ENCODE peak calls at places on chromosomes 2 and 18, in four cellular contexts. B is Peyer's patch, P is IMR-90, W is gastrocnemius medialis. F is an unnamed sample.

GRCh38 chr18:7789853-7790552 is 222.9 kb downstream of the PTPRM start:
- DNase-seq in P (peak; percentile 55), B (no peak), W (no peak), F (no peak)

GRCh38 chr2:20050712-20051517 is 513 bp downstream of the LAPTM4A start:
- DNase-seq in W (peak; percentile 45), B (peak; percentile 41), P (peak; percentile 65), F (peak; percentile 53)

GRCh38 chr18:80009661-80010550 is 21.5 kb upstream of the TXNL4A start:
- DNase-seq in P (peak; percentile 98), W (peak; percentile 92), B (no peak), F (no peak)

GRCh38 chr18:11029021-11029420 is 120.3 kb downstream of the PIEZO2 start:
- DNase-seq in P (no peak), B (no peak), W (no peak), F (no peak)

GRCh38 chr2:74497777-74498499 is 1.5 kb downstream of the LBX2 start:
- DNase-seq in B (no peak), P (no peak), W (no peak), F (no peak)

GRCh38 chr2:55809875-55810620 is 113.5 kb downstream of the EFEMP1 start:
- DNase-seq in P (peak; percentile 19), W (peak; percentile 49), B (no peak), F (no peak)

GRCh38 chr2:106280653-106281202 is 86.6 kb upstream of the UXS1 start:
- DNase-seq in B (no peak), P (no peak), W (no peak), F (no peak)

GRCh38 chr18:46700026-46700425 is 43.0 kb upstream of the LOXHD1 start:
- DNase-seq in P (no peak), B (no peak), W (no peak), F (no peak)

GRCh38 chr2:168976034-168976654 is 55.0 kb downstream of the ABCB11 start:
- DNase-seq in B (no peak), W (no peak), P (no peak), F (no peak)

GRCh38 chr18:35514752-35515459 is 17.1 kb upstream of the INO80C start:
- DNase-seq in P (no peak), B (no peak), W (no peak), F (no peak)

GRCh38 chr2:68103656-68104055 is 40.9 kb upstream of the C1D start:
- DNase-seq in W (no peak), B (no peak), P (peak; percentile 28), F (no peak)

GRCh38 chr18:61690418-61691138 is 202.2 kb downstream of the RNF152 start:
- DNase-seq in P (no peak), B (no peak), W (no peak), F (no peak)

GRCh38 chr18:22739789-22740188 is 193.3 kb upstream of the RBBP8 start:
- DNase-seq in P (no peak), W (no peak), B (no peak), F (no peak)

DNA sequence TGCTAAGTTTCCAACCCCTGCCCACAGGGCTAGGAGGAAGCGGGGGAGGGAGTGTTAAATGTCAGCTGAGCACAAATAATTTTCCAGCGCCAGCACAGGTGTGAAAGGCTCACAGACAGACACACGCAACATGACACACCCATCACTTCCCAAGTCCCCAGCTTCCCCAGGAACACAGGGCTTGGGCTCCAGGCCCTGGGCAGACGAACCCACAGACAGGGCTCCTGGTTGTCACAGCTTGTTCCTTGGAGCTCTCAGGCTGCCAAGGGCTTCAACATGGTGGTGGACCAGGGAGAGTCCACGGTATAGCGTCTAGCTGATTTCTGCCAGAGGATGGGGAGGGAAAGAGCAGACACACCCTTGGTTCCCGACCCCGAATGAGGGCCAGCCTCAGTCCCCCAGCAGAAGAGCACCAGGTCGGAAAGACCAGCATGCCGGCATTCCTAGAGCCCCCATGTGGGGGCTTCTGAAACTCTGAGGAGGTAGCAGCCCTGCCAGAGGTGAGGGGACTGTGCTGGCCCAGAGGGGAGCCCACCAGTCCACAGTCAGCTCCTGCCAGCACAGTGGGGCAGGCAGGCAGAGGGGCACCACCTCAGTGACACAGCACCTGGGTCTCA is 1.9 kb downstream of the DUSP2 start:
- DNase-seq in W (no peak), B (peak; percentile 44), P (no peak), F (no peak)
- TF ChIP-seq POLR2A in W (no peak), B (no peak), P (no peak), F (no peak)

DNA sequence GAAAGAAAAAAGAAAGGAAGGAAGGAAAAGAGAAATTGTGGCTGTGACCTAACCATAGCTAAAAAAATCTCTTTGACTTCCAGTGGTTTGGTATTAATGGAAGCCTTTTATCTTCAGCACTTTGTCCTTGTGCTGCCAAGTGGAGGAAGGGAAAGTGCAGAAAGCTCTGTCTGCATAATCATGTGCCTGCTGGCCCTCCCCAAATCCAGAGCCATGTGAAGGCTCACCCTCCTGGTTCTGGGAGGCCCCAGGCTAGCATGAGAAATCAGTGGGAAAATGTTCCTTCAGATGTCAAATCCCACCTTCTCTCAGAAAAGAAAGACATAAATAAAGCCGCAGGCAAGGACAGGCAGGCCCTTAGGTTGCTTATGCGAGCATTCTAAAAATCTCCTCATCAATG is 48.2 kb upstream of the BMPR2 start:
- DNase-seq in W (no peak), P (no peak), B (no peak), F (no peak)
- TF ChIP-seq CTCF in W (no peak), P (no peak), B (no peak), F (no peak)

DNA sequence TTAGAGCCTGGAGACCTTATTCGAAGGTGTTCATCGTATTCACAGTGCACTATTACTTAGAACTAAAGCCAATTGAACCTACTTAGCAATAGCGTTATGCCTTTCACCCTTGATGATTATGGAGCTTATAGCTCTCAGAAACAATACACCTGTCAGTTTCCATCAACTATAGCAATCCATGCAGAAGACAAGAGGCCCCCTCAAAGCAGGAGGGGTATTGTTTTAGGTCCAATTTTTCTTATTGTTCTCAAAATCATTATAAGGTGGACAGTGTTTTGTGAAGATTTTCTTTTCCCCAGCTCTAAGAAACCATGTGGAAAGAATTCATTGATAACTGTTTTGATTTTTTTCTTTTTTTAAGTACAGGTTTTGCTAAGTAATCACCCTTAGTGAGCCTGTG is 135.5 kb downstream of the MEIS1 start:
- DNase-seq in W (no peak), B (no peak), P (no peak), F (no peak)
- H3K4me1 ChIP-seq in W (peaks cover 10% of the 10 kb centered on the region), B (no peaks in the 10 kb centered on the region), P (peaks cover 28% of the 10 kb centered on the region), F (peaks cover 9% of the 10 kb centered on the region)

GRCh38 chr2:15755528-15755927 is 163.9 kb downstream of the DDX1 start:
- DNase-seq in W (no peak), P (no peak), B (no peak), F (no peak)
- TF ChIP-seq POLR2A in W (no peak), P (no peak), B (no peak), F (no peak)

DNA sequence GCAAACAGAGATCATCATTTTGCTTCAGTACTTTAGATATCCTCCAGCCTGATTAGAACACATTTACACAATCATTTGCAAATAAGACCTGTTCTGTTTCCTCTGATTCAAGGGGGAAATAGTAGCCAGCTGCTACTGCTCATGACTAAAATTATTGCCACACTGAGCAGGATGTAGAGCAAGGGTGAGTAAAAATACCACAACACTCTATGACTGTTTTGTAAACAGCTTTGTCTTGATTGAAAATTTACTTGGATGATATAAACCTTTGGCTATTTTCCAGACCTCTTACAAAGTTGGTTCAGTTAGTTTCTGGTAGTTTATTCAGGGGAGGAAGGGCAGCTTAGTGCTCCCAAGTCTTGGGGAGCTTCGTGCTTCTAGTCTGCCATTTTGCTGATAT is 286.4 kb upstream of the CNTNAP5 start:
- DNase-seq in P (no peak), B (no peak), W (no peak), F (no peak)
- TF ChIP-seq CTCF in P (no peak), B (no peak), W (no peak), F (no peak)

GRCh38 chr18:6785001-6785400 is 55.5 kb downstream of the ARHGAP28 start:
- DNase-seq in B (no peak), W (no peak), P (peak; percentile 33), F (no peak)

GRCh38 chr18:6781846-6782245 is 52.3 kb downstream of the ARHGAP28 start:
- DNase-seq in W (peak; percentile 29), B (no peak), P (peak; percentile 65), F (no peak)

GRCh38 chr18:6785411-6785810 is 55.9 kb downstream of the ARHGAP28 start:
- DNase-seq in B (no peak), P (no peak), W (no peak), F (no peak)

GRCh38 chr18:6781179-6781714 is 51.7 kb downstream of the ARHGAP28 start:
- DNase-seq in P (no peak), B (no peak), W (peak; percentile 15), F (no peak)

DNA sequence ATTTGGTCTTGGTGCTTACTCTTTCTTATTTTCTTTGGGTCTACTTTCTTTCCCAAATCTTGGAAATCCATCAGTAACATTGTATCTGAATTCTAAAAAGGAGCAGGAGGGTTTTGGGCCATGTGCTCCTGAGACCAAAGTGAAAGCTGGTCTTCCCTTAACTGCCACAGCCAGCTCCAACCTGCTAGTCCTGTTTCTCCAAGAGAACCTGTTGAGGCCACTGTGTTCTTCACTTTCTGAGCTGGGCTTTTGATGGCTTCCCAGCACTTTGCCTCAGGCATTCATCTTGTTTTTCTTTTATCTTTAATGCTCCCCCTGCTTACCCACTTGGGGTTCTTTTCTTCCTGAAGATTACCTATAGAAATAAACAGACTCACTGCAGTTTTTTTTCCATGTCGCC is 53.3 kb downstream of the ARHGAP28 start:
- DNase-seq in B (no peak), P (no peak), W (no peak), F (no peak)
- H3K4me1 ChIP-seq in B (no peaks in the 10 kb centered on the region), P (peaks cover 24% of the 10 kb centered on the region), W (peaks cover 15% of the 10 kb centered on the region), F (no peaks in the 10 kb centered on the region)

GRCh38 chr2:120287183-120288015 is 34.7 kb downstream of the RALB start:
- DNase-seq in P (peak; percentile 96), B (no peak), W (no peak), F (no peak)
- TF ChIP-seq POLR2A in P (no peak), B (no peak), W (no peak), F (no peak)

GRCh38 chr2:86027196-86027912 is 78.3 kb downstream of the POLR1A start:
- DNase-seq in P (no peak), W (no peak), B (no peak), F (no peak)

GRCh38 chr2:86026744-86027065 is 79.0 kb downstream of the POLR1A start:
- DNase-seq in P (no peak), B (no peak), W (no peak), F (no peak)

GRCh38 chr2:86023366-86023712 is 82.3 kb downstream of the POLR1A start:
- DNase-seq in W (no peak), B (no peak), P (no peak), F (no peak)

GRCh38 chr2:86025976-86026743 is 79.5 kb downstream of the POLR1A start:
- DNase-seq in P (no peak), B (no peak), W (peak; percentile 9), F (no peak)

DNA sequence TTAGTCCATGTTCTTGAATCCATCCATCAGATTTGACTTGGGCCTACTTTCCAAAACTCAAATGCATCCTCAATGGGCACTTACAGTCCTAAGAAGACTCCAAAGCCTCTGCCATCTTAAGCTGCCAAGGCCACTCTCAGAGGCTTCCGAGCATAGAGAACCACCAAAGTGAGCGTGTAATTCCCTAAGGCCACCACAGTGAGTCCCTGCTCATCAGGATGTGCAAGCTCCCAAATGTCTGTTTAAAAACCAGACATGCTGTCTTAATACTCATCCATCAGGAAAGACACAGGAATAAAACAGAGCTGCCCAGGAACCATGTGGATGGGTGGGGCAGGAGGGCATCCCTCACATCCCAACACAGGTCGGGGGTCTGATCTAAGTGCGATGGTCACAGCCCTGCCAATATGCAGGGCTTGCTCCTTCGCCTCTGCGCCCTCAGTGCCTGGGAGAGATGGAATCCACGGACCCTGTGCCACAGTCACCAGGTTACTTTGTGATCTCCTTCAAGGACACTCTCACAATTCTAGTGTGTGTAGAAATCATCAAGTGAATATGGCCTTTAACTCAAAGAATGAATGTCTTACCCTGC is 80.4 kb downstream of the POLR1A start:
- DNase-seq in W (no peak), P (no peak), B (no peak), F (no peak)
- TF ChIP-seq CTCF in W (no peak), P (no peak), B (no peak), F (no peak)

F was measured in tibial nerve.